ENCODE peak calls at places on chromosomes 1 and 21, in five cellular contexts. One of them, this sample, is unnamed.

GRCh38 chr21:43816611-43817071 is 27.3 kb downstream of the RRP1 start:
- DNase-seq in left ventricle myocardium inferior: no peak
- DNase-seq in kidney: peak; percentile 73
- DNase-seq in uterus: no peak
- DNase-seq in RWPE2: peak; percentile 36
- DNase-seq in this sample: no peak

GRCh38 chr1:10979483-10979920 is 33.0 kb upstream of the TARDBP start:
- DNase-seq in left ventricle myocardium inferior: peak; percentile 40
- DNase-seq in kidney: no peak
- DNase-seq in uterus: no peak
- DNase-seq in RWPE2: no peak
- DNase-seq in this sample: no peak

GRCh38 chr1:26070808-26071342 is 3.4 kb upstream of the TRIM63 start:
- DNase-seq in left ventricle myocardium inferior: no peak
- DNase-seq in kidney: no peak
- DNase-seq in uterus: no peak
- DNase-seq in RWPE2: no peak
- DNase-seq in this sample: no peak

GRCh38 chr1:35111106-35111505 is 31.9 kb downstream of the ZMYM1 start:
- DNase-seq in left ventricle myocardium inferior: no peak
- DNase-seq in kidney: no peak
- DNase-seq in uterus: no peak
- DNase-seq in RWPE2: no peak
- DNase-seq in this sample: peak; percentile 60

GRCh38 chr1:218816999-218817398 is 356.7 kb upstream of the LYPLAL1 start:
- DNase-seq in left ventricle myocardium inferior: no peak
- DNase-seq in kidney: no peak
- DNase-seq in uterus: no peak
- DNase-seq in RWPE2: no peak
- DNase-seq in this sample: no peak

GRCh38 chr1:29473167-29473855 is 237.0 kb downstream of the PTPRU start:
- DNase-seq in left ventricle myocardium inferior: no peak
- DNase-seq in kidney: no peak
- DNase-seq in uterus: no peak
- DNase-seq in RWPE2: no peak
- DNase-seq in this sample: no peak

GRCh38 chr1:22860414-22860800 is 112.3 kb downstream of the LACTBL1 start:
- DNase-seq in left ventricle myocardium inferior: no peak
- DNase-seq in kidney: no peak
- DNase-seq in uterus: no peak
- DNase-seq in RWPE2: no peak
- DNase-seq in this sample: no peak

GRCh38 chr21:33419538-33420123 is 16.4 kb downstream of the IFNGR2 start:
- DNase-seq in left ventricle myocardium inferior: no peak
- DNase-seq in kidney: no peak
- DNase-seq in uterus: peak; percentile 33
- DNase-seq in RWPE2: no peak
- DNase-seq in this sample: no peak

GRCh38 chr1:230215049-230215448 is 148.0 kb downstream of the GALNT2 start:
- DNase-seq in left ventricle myocardium inferior: peak; percentile 64
- DNase-seq in kidney: no peak
- DNase-seq in uterus: peak; percentile 45
- DNase-seq in RWPE2: no peak
- DNase-seq in this sample: no peak

GRCh38 chr1:162678439-162678838 is 46.2 kb downstream of the DDR2 start:
- DNase-seq in left ventricle myocardium inferior: no peak
- DNase-seq in kidney: no peak
- DNase-seq in uterus: peak; percentile 51
- DNase-seq in RWPE2: no peak
- DNase-seq in this sample: peak; percentile 41

GRCh38 chr1:228297822-228298221 is 90.0 kb downstream of the OBSCN start:
- DNase-seq in left ventricle myocardium inferior: peak; percentile 15
- DNase-seq in kidney: no peak
- DNase-seq in uterus: no peak
- DNase-seq in RWPE2: no peak
- DNase-seq in this sample: no peak

GRCh38 chr1:228298471-228298870 is 90.6 kb downstream of the OBSCN start:
- DNase-seq in left ventricle myocardium inferior: no peak
- DNase-seq in kidney: no peak
- DNase-seq in uterus: no peak
- DNase-seq in RWPE2: no peak
- DNase-seq in this sample: no peak

GRCh38 chr1:228295981-228296380 is 88.1 kb downstream of the OBSCN start:
- DNase-seq in left ventricle myocardium inferior: no peak
- DNase-seq in kidney: no peak
- DNase-seq in uterus: no peak
- DNase-seq in RWPE2: no peak
- DNase-seq in this sample: no peak

GRCh38 chr1:228299211-228299610 is 91.4 kb downstream of the OBSCN start:
- DNase-seq in left ventricle myocardium inferior: no peak
- DNase-seq in kidney: no peak
- DNase-seq in uterus: no peak
- DNase-seq in RWPE2: no peak
- DNase-seq in this sample: no peak

GRCh38 chr1:228297242-228297641 is 89.4 kb downstream of the OBSCN start:
- DNase-seq in left ventricle myocardium inferior: no peak
- DNase-seq in kidney: no peak
- DNase-seq in uterus: no peak
- DNase-seq in RWPE2: no peak
- DNase-seq in this sample: no peak
- H3K9me3 ChIP-seq in left ventricle myocardium inferior: peaks cover 23% of the 10 kb centered on the region
- H3K9me3 ChIP-seq in kidney: peaks cover 3% of the 10 kb centered on the region
- H3K9me3 ChIP-seq in uterus: no peaks in the 10 kb centered on the region
- H3K9me3 ChIP-seq in RWPE2: no peaks in the 10 kb centered on the region
- H3K9me3 ChIP-seq in this sample: no peaks in the 10 kb centered on the region

GRCh38 chr1:65281846-65282245 is 27.5 kb upstream of the DNAJC6 start:
- DNase-seq in left ventricle myocardium inferior: no peak
- DNase-seq in kidney: no peak
- DNase-seq in uterus: no peak
- DNase-seq in RWPE2: no peak
- DNase-seq in this sample: no peak

GRCh38 chr1:65277605-65278343 is 31.6 kb upstream of the DNAJC6 start:
- DNase-seq in left ventricle myocardium inferior: no peak
- DNase-seq in kidney: no peak
- DNase-seq in uterus: no peak
- DNase-seq in RWPE2: no peak
- DNase-seq in this sample: no peak

GRCh38 chr1:65276197-65276884 is 33.0 kb upstream of the DNAJC6 start:
- DNase-seq in left ventricle myocardium inferior: no peak
- DNase-seq in kidney: no peak
- DNase-seq in uterus: no peak
- DNase-seq in RWPE2: no peak
- DNase-seq in this sample: no peak

GRCh38 chr1:65278344-65279091 is 30.8 kb upstream of the DNAJC6 start:
- DNase-seq in left ventricle myocardium inferior: no peak
- DNase-seq in kidney: no peak
- DNase-seq in uterus: no peak
- DNase-seq in RWPE2: no peak
- DNase-seq in this sample: no peak

DNA sequence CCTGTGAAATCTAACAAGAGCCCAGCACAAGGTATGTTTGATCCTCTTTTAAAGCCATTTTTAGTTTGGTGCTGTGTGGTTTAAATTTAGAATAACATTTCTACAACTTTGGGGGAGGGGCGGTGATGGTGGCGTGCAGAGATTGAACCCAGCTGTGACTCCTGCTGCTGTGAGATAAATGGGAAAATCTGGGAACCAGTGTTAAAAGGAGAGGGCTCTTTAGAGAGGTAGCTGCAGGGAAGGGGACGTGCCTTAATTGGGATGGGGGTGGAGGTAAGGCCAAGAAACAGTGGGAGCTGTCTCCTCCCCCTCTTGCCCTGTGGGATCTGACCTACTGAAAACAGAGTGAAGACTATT is 30.3 kb upstream of the DNAJC6 start:
- DNase-seq in left ventricle myocardium inferior: no peak
- DNase-seq in kidney: no peak
- DNase-seq in uterus: no peak
- DNase-seq in RWPE2: no peak
- DNase-seq in this sample: no peak
- H3K27ac ChIP-seq in left ventricle myocardium inferior: peak overlapping the region; percentile 65
- H3K27ac ChIP-seq in kidney: no peak overlapping the region
- H3K27ac ChIP-seq in uterus: no peak overlapping the region
- H3K27ac ChIP-seq in RWPE2: no peak overlapping the region
- H3K27ac ChIP-seq in this sample: no peak overlapping the region

GRCh38 chr1:39405358-39405757 is 86.1 kb upstream of the BMP8A start:
- DNase-seq in left ventricle myocardium inferior: no peak
- DNase-seq in kidney: no peak
- DNase-seq in uterus: no peak
- DNase-seq in RWPE2: no peak
- DNase-seq in this sample: no peak

GRCh38 chr1:39407496-39407888 is 83.9 kb upstream of the BMP8A start:
- DNase-seq in left ventricle myocardium inferior: no peak
- DNase-seq in kidney: no peak
- DNase-seq in uterus: no peak
- DNase-seq in RWPE2: no peak
- DNase-seq in this sample: no peak

GRCh38 chr1:39408641-39409054 is 82.8 kb upstream of the BMP8A start:
- DNase-seq in left ventricle myocardium inferior: peak; percentile 97
- DNase-seq in kidney: peak; percentile 98
- DNase-seq in uterus: peak; percentile 97
- DNase-seq in RWPE2: peak; percentile 97
- DNase-seq in this sample: peak; percentile 87

GRCh38 chr1:39407889-39408640 is 83.4 kb upstream of the BMP8A start:
- DNase-seq in left ventricle myocardium inferior: no peak
- DNase-seq in kidney: no peak
- DNase-seq in uterus: no peak
- DNase-seq in RWPE2: no peak
- DNase-seq in this sample: no peak

DNA sequence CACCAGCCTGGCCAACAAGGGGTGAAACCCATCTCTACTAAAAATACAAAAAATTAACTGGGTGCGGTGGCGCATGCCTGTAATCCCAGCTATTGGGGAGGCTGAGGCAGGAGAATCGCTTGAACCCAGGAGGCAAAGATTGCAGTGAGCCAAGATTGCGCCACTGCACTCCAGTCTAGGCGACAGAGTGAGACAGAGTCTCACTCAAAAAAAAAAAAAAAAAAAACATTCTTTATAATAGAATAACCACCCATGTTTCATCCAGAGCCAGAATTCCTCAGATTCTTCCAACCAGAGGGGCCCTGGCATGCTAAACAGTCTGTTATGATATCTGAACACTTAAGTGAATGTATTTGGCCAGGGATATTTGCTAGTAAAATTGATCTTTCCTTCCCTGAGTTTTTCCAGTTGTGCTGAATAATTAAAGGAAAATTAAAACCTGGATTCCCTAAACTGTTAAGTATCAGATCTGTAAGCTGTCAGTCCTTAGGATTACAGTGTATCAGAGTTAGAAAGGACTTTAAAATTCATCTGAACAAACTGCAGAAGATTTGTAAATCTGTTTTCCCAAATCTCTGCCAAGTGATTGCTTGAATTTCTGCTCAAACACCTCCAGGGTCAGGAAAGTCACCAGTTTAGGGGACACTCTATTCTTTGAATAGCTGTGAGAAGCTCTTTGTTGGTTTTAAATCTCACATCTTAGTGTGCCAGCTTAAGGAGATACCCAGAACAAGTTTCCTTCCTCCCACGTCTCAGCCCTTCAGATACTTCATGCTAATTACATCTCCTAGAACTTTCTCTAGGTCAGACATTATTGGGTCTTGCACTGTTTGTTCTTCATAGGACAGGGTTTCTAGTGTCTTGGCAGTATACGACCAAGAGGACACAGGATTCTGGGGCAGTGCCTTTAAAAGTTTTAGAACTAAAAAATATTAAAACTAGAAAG is 84.6 kb upstream of the BMP8A start:
- DNase-seq in left ventricle myocardium inferior: no peak
- DNase-seq in kidney: no peak
- DNase-seq in uterus: no peak
- DNase-seq in RWPE2: no peak
- DNase-seq in this sample: no peak
- H3K4me3 ChIP-seq in left ventricle myocardium inferior: no peak overlapping the region
- H3K4me3 ChIP-seq in kidney: no peak overlapping the region
- H3K4me3 ChIP-seq in uterus: no peak overlapping the region
- H3K4me3 ChIP-seq in RWPE2: no peak overlapping the region
- H3K4me3 ChIP-seq in this sample: no peak overlapping the region

GRCh38 chr1:152110860-152111514 is 4.3 kb downstream of the TCHH start:
- DNase-seq in left ventricle myocardium inferior: peak; percentile 17
- DNase-seq in kidney: peak; percentile 70
- DNase-seq in uterus: peak; percentile 11
- DNase-seq in RWPE2: peak; percentile 70
- DNase-seq in this sample: no peak
- H3K9me3 ChIP-seq in left ventricle myocardium inferior: peaks cover 22% of the 10 kb centered on the region
- H3K9me3 ChIP-seq in kidney: no peaks in the 10 kb centered on the region
- H3K9me3 ChIP-seq in uterus: no peaks in the 10 kb centered on the region
- H3K9me3 ChIP-seq in RWPE2: no peaks in the 10 kb centered on the region
- H3K9me3 ChIP-seq in this sample: peaks cover 33% of the 10 kb centered on the region

GRCh38 chr1:114959423-114959822 is 70.2 kb upstream of the TSHB start:
- DNase-seq in left ventricle myocardium inferior: no peak
- DNase-seq in kidney: no peak
- DNase-seq in uterus: no peak
- DNase-seq in RWPE2: no peak
- DNase-seq in this sample: no peak
- H3K27ac ChIP-seq in left ventricle myocardium inferior: no peak overlapping the region
- H3K27ac ChIP-seq in kidney: no peak overlapping the region
- H3K27ac ChIP-seq in uterus: no peak overlapping the region
- H3K27ac ChIP-seq in RWPE2: no peak overlapping the region
- H3K27ac ChIP-seq in this sample: no peak overlapping the region

GRCh38 chr1:50257029-50257428 is 148.3 kb downstream of the ELAVL4 start:
- DNase-seq in left ventricle myocardium inferior: no peak
- DNase-seq in kidney: no peak
- DNase-seq in uterus: no peak
- DNase-seq in RWPE2: no peak
- DNase-seq in this sample: no peak

GRCh38 chr1:50246869-50247268 is 138.1 kb downstream of the ELAVL4 start:
- DNase-seq in left ventricle myocardium inferior: no peak
- DNase-seq in kidney: no peak
- DNase-seq in uterus: no peak
- DNase-seq in RWPE2: no peak
- DNase-seq in this sample: no peak

DNA sequence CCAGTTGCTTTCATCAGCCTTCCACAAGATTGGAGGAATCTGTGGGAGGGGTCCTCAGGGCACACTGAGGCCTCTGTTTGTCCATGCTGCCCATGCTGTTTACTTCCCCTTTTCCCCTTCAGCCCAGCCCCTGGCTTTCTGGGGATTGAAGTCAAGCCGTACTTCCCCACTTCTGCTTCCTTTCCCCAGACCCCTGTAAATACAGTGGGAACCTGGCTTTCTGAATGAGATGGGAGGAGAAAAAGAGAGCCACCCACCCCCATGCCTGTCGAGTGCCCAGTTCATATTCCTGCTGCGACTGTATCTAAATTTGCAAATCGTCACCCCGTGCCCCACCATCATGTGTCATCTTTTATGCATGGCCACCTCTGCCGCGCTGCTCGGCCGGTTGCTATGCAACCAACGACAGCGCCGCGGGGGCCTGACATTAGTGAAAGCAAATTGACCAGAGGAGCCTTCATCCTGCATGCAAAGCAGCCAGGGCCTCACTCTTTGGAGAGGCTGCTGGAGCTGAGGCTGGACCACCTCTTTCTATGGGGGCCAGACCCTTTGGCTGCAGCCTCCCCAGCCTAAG is 143.0 kb downstream of the ELAVL4 start:
- DNase-seq in left ventricle myocardium inferior: no peak
- DNase-seq in kidney: no peak
- DNase-seq in uterus: no peak
- DNase-seq in RWPE2: no peak
- DNase-seq in this sample: no peak
- H3K4me3 ChIP-seq in left ventricle myocardium inferior: no peak overlapping the region
- H3K4me3 ChIP-seq in kidney: no peak overlapping the region
- H3K4me3 ChIP-seq in uterus: no peak overlapping the region
- H3K4me3 ChIP-seq in RWPE2: no peak overlapping the region
- H3K4me3 ChIP-seq in this sample: no peak overlapping the region

This sample was measured in AG04450.